ENCODE peak calls at places on chromosomes 1 and 21, in four cellular contexts. One of them, this sample, is unnamed.

GRCh38 chr1:32286763-32287162 is 5.1 kb upstream of the HDAC1 start:
- DNase-seq in CD8-positive, alpha-beta memory T cell: no peak
- DNase-seq in kidney tubule cell: no peak
- DNase-seq in heart left ventricle: no peak
- DNase-seq in this sample: no peak

GRCh38 chr1:4745560-4745959 is 91.2 kb downstream of the AJAP1 start:
- DNase-seq in CD8-positive, alpha-beta memory T cell: no peak
- DNase-seq in kidney tubule cell: peak; percentile 62
- DNase-seq in heart left ventricle: no peak
- DNase-seq in this sample: no peak

GRCh38 chr1:2970311-2971145 is 50.7 kb upstream of the ACTRT2 start:
- DNase-seq in CD8-positive, alpha-beta memory T cell: no peak
- DNase-seq in kidney tubule cell: no peak
- DNase-seq in heart left ventricle: no peak
- DNase-seq in this sample: no peak

GRCh38 chr1:14897080-14897449 is 256.5 kb upstream of the TMEM51 start:
- DNase-seq in CD8-positive, alpha-beta memory T cell: no peak
- DNase-seq in kidney tubule cell: no peak
- DNase-seq in heart left ventricle: no peak
- DNase-seq in this sample: no peak

GRCh38 chr1:54795841-54796468 is 5.2 kb downstream of the TTC22 start:
- DNase-seq in CD8-positive, alpha-beta memory T cell: no peak
- DNase-seq in kidney tubule cell: peak; percentile 27
- DNase-seq in heart left ventricle: no peak
- DNase-seq in this sample: no peak

GRCh38 chr21:44511938-44512275 is 28.1 kb downstream of the KRTAP10-1 start:
- DNase-seq in CD8-positive, alpha-beta memory T cell: no peak
- DNase-seq in kidney tubule cell: no peak
- DNase-seq in heart left ventricle: no peak
- DNase-seq in this sample: no peak

GRCh38 chr1:165894591-165894990 is 67.2 kb downstream of the UCK2 start:
- DNase-seq in CD8-positive, alpha-beta memory T cell: no peak
- DNase-seq in kidney tubule cell: no peak
- DNase-seq in heart left ventricle: no peak
- DNase-seq in this sample: no peak

GRCh38 chr1:219660666-219661463 is 48.0 kb upstream of the ZC3H11B start:
- DNase-seq in CD8-positive, alpha-beta memory T cell: no peak
- DNase-seq in kidney tubule cell: peak; percentile 83
- DNase-seq in heart left ventricle: peak; percentile 89
- DNase-seq in this sample: no peak

GRCh38 chr1:210328746-210329488 is at the start of gene HHAT:
- DNase-seq in CD8-positive, alpha-beta memory T cell: peak; percentile 64
- DNase-seq in kidney tubule cell: peak; percentile 88
- DNase-seq in heart left ventricle: peak; percentile 92
- DNase-seq in this sample: peak; percentile 50

GRCh38 chr21:34589511-34590282 is 25.2 kb downstream of the RCAN1 start:
- DNase-seq in CD8-positive, alpha-beta memory T cell: no peak
- DNase-seq in kidney tubule cell: no peak
- DNase-seq in heart left ventricle: no peak
- DNase-seq in this sample: no peak

This sample was measured in NCI-H1092.